ENCODE peak calls at places on chromosomes 3 and 15, in seven cellular contexts. R, G, J, S, X, W and T are unnamed samples.

GRCh38 chr3:127647171-127647884 is 18.3 kb downstream of the PODXL2 start:
- DNase-seq in W (no peak), X (no peak), J (no peak), S (no peak), G (no peak), R (no peak), T (no peak)

GRCh38 chr3:67608034-67608433 is 46.4 kb downstream of the SUCLG2 start:
- DNase-seq in R (no peak), W (no peak), S (no peak), J (no peak), X (no peak), G (no peak), T (no peak)

GRCh38 chr3:12965999-12966846 is 107.0 kb downstream of the IQSEC1 start:
- DNase-seq in X (no peak), G (no peak), S (no peak), R (no peak), J (no peak), W (no peak), T (no peak)

GRCh38 chr15:68208136-68208535 is 3.0 kb upstream of the CALML4 start:
- DNase-seq in G (peak), J (no peak), S (no peak), R (no peak), W (no peak), X (no peak), T (no peak)

GRCh38 chr3:63295356-63295755 is 17.2 kb downstream of the SYNPR start:
- DNase-seq in J (no peak), W (no peak), S (no peak), R (no peak), X (no peak), G (no peak), T (no peak)

GRCh38 chr3:141722076-141722475 is 16.0 kb upstream of the RNF7 start:
- DNase-seq in W (no peak), J (no peak), S (no peak), R (no peak), G (no peak), X (no peak), T (no peak)

GRCh38 chr3:184360070-184360833 is 1.2 kb downstream of the CLCN2 start:
- DNase-seq in X (no peak), G (no peak), R (no peak), W (no peak), S (no peak), J (no peak), T (no peak)

GRCh38 chr3:187064210-187065115 is 74.8 kb downstream of the RPL39L start:
- DNase-seq in S (peak), J (no peak), R (no peak), X (peak), W (no peak), G (no peak), T (no peak)

GRCh38 chr3:188559069-188559410 is 405.1 kb downstream of the LPP start:
- DNase-seq in R (no peak), W (no peak), S (no peak), X (peak), J (no peak), G (no peak), T (no peak)

GRCh38 chr3:134078169-134078821 is 48.6 kb upstream of the SLCO2A1 start:
- DNase-seq in R (no peak), J (no peak), X (peak), G (no peak), S (no peak), W (no peak), T (no peak)

GRCh38 chr15:101642361-101642760 is 9.8 kb downstream of the TM2D3 start:
- DNase-seq in X (no peak), G (no peak), R (no peak), S (no peak), W (no peak), J (peak), T (no peak)

GRCh38 chr3:196159952-196160804 is 51.0 kb downstream of the ZDHHC19 start:
- DNase-seq in X (peak), G (no peak), R (peak), J (no peak), W (peak), S (peak), T (no peak)

GRCh38 chr3:153631664-153632063 is 469.6 kb downstream of the RAP2B start:
- DNase-seq in X (no peak), R (no peak), J (no peak), W (no peak), S (no peak), G (no peak), T (no peak)

GRCh38 chr15:66935688-66936087 is 129.7 kb upstream of the SMAD3 start:
- DNase-seq in S (no peak), J (no peak), R (no peak), W (no peak), X (no peak), G (no peak), T (no peak)

GRCh38 chr15:31227954-31228542 is 98.6 kb upstream of the KLF13 start:
- DNase-seq in X (no peak), S (no peak), J (no peak), G (no peak), W (no peak), R (no peak), T (no peak)

GRCh38 chr15:25501828-25502446 is 63.1 kb upstream of the UBE3A start:
- DNase-seq in S (peak), W (peak), J (no peak), R (no peak), G (no peak), X (peak), T (peak)

GRCh38 chr3:151356791-151357460 is 27.6 kb upstream of the P2RY13 start:
- DNase-seq in S (no peak), G (no peak), R (no peak), W (no peak), J (no peak), X (no peak), T (no peak)

GRCh38 chr15:70215951-70216350 is 118.2 kb upstream of the TLE3 start:
- DNase-seq in S (no peak), J (no peak), R (no peak), X (no peak), G (no peak), W (no peak), T (no peak)

GRCh38 chr3:38588995-38589937 is 60.2 kb downstream of the SCN5A start:
- DNase-seq in S (no peak), R (no peak), G (no peak), X (no peak), J (no peak), W (no peak), T (no peak)

GRCh38 chr3:107106316-107106715 is 270.9 kb upstream of the CCDC54 start:
- DNase-seq in X (peak), G (no peak), S (no peak), W (no peak), J (no peak), R (no peak), T (peak)

GRCh38 chr15:83352124-83352523 is 67.7 kb upstream of the BNC1 start:
- DNase-seq in X (no peak), R (no peak), W (no peak), J (no peak), G (no peak), S (no peak), T (no peak)

GRCh38 chr15:50697109-50697797 is 10.7 kb upstream of the TRPM7 start:
- DNase-seq in W (no peak), S (no peak), R (no peak), X (peak), G (no peak), J (no peak), T (no peak)

GRCh38 chr15:91200101-91200754 is 100.2 kb downstream of the SV2B start:
- DNase-seq in G (no peak), J (no peak), X (no peak), S (no peak), R (no peak), W (no peak), T (no peak)

GRCh38 chr3:14764331-14765064 is 54.3 kb upstream of the FGD5 start:
- DNase-seq in G (no peak), S (no peak), W (no peak), R (no peak), J (no peak), X (peak), T (peak)

GRCh38 chr15:100721758-100722550 is 119.6 kb downstream of the ASB7 start:
- DNase-seq in G (no peak), W (peak), R (peak), X (peak), S (no peak), J (no peak), T (peak)

GRCh38 chr3:19293295-19293694 is 145.0 kb downstream of the KCNH8 start:
- DNase-seq in W (no peak), S (no peak), G (no peak), J (no peak), X (no peak), R (no peak), T (no peak)

GRCh38 chr15:42069496-42070275 is 24.7 kb downstream of the PLA2G4D start:
- DNase-seq in S (no peak), W (no peak), J (no peak), R (no peak), G (no peak), X (no peak), T (no peak)

GRCh38 chr3:122416966-122417365 is 1.1 kb upstream of the WDR5B start:
- DNase-seq in R (no peak), S (peak), G (no peak), W (no peak), X (no peak), J (no peak), T (peak)

GRCh38 chr15:98903377-98904018 is 104.1 kb downstream of the PGPEP1L start:
- DNase-seq in W (no peak), X (peak), J (no peak), G (no peak), R (no peak), S (no peak), T (peak)

GRCh38 chr3:37779289-37780152 is 82.2 kb upstream of the CTDSPL start:
- DNase-seq in J (no peak), R (peak), S (peak), G (no peak), X (peak), W (peak), T (peak)

GRCh38 chr3:197468866-197469382 is 86.8 kb downstream of the BDH1 start:
- DNase-seq in J (no peak), G (no peak), S (no peak), W (no peak), R (no peak), X (no peak), T (peak)

GRCh38 chr3:126908752-126909275 is 74.1 kb upstream of the PLXNA1 start:
- DNase-seq in G (no peak), X (peak), S (no peak), W (no peak), R (no peak), J (no peak), T (peak)

GRCh38 chr3:174303911-174304541 is 555.1 kb upstream of the NAALADL2 start:
- DNase-seq in R (no peak), W (no peak), X (no peak), J (no peak), S (no peak), G (no peak), T (no peak)

GRCh38 chr3:37163262-37164020 is 10.9 kb downstream of the LRRFIP2 start:
- DNase-seq in X (peak), R (peak), G (no peak), J (no peak), S (peak), W (no peak), T (peak)

GRCh38 chr3:81352867-81353266 is 408.6 kb downstream of the GBE1 start:
- DNase-seq in W (peak), S (peak), J (no peak), R (no peak), X (peak), G (no peak), T (peak)

GRCh38 chr3:5226783-5227182 is 39.3 kb downstream of the EDEM1 start:
- DNase-seq in G (no peak), S (no peak), R (no peak), J (no peak), W (no peak), X (peak), T (peak)

GRCh38 chr15:70596354-70597055 is 166.9 kb downstream of the UACA start:
- DNase-seq in R (no peak), S (no peak), J (no peak), G (no peak), X (peak), W (no peak), T (peak)

GRCh38 chr3:27939940-27940339 is 217.8 kb upstream of the EOMES start:
- DNase-seq in R (no peak), W (no peak), S (no peak), X (peak), J (no peak), G (no peak), T (peak)

GRCh38 chr3:158160958-158161357 is 51.1 kb downstream of the RSRC1 start:
- DNase-seq in S (no peak), X (peak), G (no peak), W (no peak), J (no peak), R (no peak), T (peak)